ENCODE peak calls at places on chromosomes 16 and 17, in ten cellular contexts. Y is AG08396; S is ELR; W is NCI-H460; R is Right ventricle myocardium superior; U is T-helper 22 cell; H is activated CD4-positive, alpha-beta T cell treated with anti-CD3 and anti-CD28 coated beads, Interleukin-2, amount 50 U/mL, for 1 hour; Z is putamen; V is fibroblast of the aortic adventitia; A is HTR-8/SVneo. M is an unnamed sample.

GRCh38 chr17:17872468-17873345 is 35.9 kb upstream of the SREBF1 start:
- DNase-seq in Z (no peak), H (no peak), Y (no peak), U (no peak), S (peak), A (no peak), V (no peak), W (no peak), R (no peak), M (no peak)

GRCh38 chr17:40106089-40106759 is 5.8 kb upstream of the NR1D1 start:
- DNase-seq in A (no peak), Z (no peak), W (no peak), V (no peak), R (no peak), H (no peak), S (no peak), Y (no peak), U (no peak), M (no peak)

GRCh38 chr16:27722892-27723450 is 173.0 kb downstream of the KATNIP start:
- DNase-seq in Z (no peak), A (no peak), S (no peak), V (no peak), Y (no peak), R (no peak), W (no peak), U (no peak), H (no peak), M (no peak)

GRCh38 chr16:53925011-53925410 is 221.1 kb downstream of the FTO start:
- DNase-seq in Z (no peak), H (no peak), V (no peak), R (no peak), Y (no peak), A (no peak), U (no peak), W (no peak), S (no peak), M (no peak)

GRCh38 chr16:2983706-2984136 is 3.5 kb upstream of the PKMYT1 start:
- DNase-seq in Z (peak), V (peak), R (peak), Y (peak), S (peak), H (peak), W (peak), U (no peak), A (peak), M (peak)

GRCh38 chr17:63035271-63035670 is 69.2 kb downstream of the TANC2 start:
- DNase-seq in V (peak), R (no peak), U (no peak), H (no peak), S (peak), Y (no peak), Z (no peak), A (no peak), W (no peak), M (no peak)

GRCh38 chr17:79810138-79811027 is 13.5 kb upstream of the CBX8 start:
- DNase-seq in A (peak), V (peak), R (peak), H (peak), W (peak), Z (peak), Y (peak), S (peak), U (peak), M (peak)

GRCh38 chr17:9217151-9218067 is 196.1 kb downstream of the NTN1 start:
- DNase-seq in R (no peak), Z (no peak), U (no peak), H (no peak), V (peak), Y (peak), A (peak), W (no peak), S (peak), M (no peak)

GRCh38 chr16:87240211-87241134 is 76.7 kb downstream of the C16orf95 start:
- DNase-seq in A (peak), R (no peak), V (no peak), H (no peak), Y (peak), S (peak), W (no peak), Z (no peak), U (no peak), M (no peak)